ENCODE peak calls at places on chromosomes 4 and X, in six cellular contexts. Y is A549, K is breast epithelium, D is cardiac muscle cell, A is OCI-LY7, L is left lung. F is an unnamed sample. For H3K4me1, the result is how much of the 10 kb centered on the place peaks cover.

GRCh38 chrX:13110427-13111324 is 66.3 kb upstream of the FAM9C start:
- DNase-seq in K (no peak), Y (peak), A (no peak), D (no peak), L (no peak), F (no peak)

GRCh38 chr4:24470681-24471622 is 113.4 kb downstream of the DHX15 start:
- DNase-seq in L (peak), K (no peak), D (peak), Y (no peak), A (no peak), F (peak)

GRCh38 chr4:14700544-14700943 is 301.7 kb upstream of the CPEB2 start:
- DNase-seq in Y (no peak), K (no peak), D (no peak), L (no peak), A (no peak), F (no peak)

GRCh38 chr4:48796191-48796926 is 16.3 kb upstream of the FRYL start:
- DNase-seq in A (no peak), L (no peak), D (no peak), Y (no peak), K (no peak), F (no peak)

GRCh38 chr4:16659120-16659519 is 239.3 kb downstream of the LDB2 start:
- DNase-seq in K (no peak), L (no peak), A (no peak), D (no peak), Y (no peak), F (no peak)

GRCh38 chr4:71198958-71199357 is 139.9 kb upstream of the SLC4A4 start:
- DNase-seq in A (no peak), K (no peak), L (no peak), Y (no peak), D (no peak), F (no peak)

GRCh38 chrX:71612256-71612655 is 6.1 kb downstream of the CXCR3 start:
- DNase-seq in L (no peak), Y (no peak), K (no peak), D (no peak), A (no peak), F (no peak)

GRCh38 chr4:6633091-6633906 is 7.2 kb upstream of the MRFAP1 start:
- DNase-seq in Y (no peak), A (peak), D (no peak), K (no peak), L (no peak), F (peak)

GRCh38 chrX:74232859-74233258 is 71.1 kb upstream of the ZCCHC13 start:
- DNase-seq in L (no peak), A (no peak), Y (no peak), K (no peak), D (no peak), F (no peak)

GRCh38 chr4:94507281-94507680 is 55.5 kb downstream of the PDLIM5 start:
- DNase-seq in Y (no peak), K (no peak), A (no peak), L (no peak), D (no peak), F (no peak)

GRCh38 chr4:70722199-70722791 is 531 bp downstream of the RUFY3 start:
- DNase-seq in A (no peak), Y (no peak), K (no peak), L (no peak), D (no peak), F (no peak)

GRCh38 chr4:113447695-113448265 is 313.8 kb downstream of the CAMK2D start:
- DNase-seq in K (no peak), D (no peak), L (peak), A (no peak), Y (no peak), F (no peak)

GRCh38 chr4:117900832-117901231 is 133.5 kb upstream of the NDST3 start:
- DNase-seq in Y (no peak), K (no peak), A (no peak), L (no peak), D (peak), F (no peak)

GRCh38 chrX:154793084-154793483 is 12.2 kb downstream of the MPP1 start:
- DNase-seq in K (no peak), A (no peak), Y (no peak), L (no peak), D (no peak), F (no peak)

DNA sequence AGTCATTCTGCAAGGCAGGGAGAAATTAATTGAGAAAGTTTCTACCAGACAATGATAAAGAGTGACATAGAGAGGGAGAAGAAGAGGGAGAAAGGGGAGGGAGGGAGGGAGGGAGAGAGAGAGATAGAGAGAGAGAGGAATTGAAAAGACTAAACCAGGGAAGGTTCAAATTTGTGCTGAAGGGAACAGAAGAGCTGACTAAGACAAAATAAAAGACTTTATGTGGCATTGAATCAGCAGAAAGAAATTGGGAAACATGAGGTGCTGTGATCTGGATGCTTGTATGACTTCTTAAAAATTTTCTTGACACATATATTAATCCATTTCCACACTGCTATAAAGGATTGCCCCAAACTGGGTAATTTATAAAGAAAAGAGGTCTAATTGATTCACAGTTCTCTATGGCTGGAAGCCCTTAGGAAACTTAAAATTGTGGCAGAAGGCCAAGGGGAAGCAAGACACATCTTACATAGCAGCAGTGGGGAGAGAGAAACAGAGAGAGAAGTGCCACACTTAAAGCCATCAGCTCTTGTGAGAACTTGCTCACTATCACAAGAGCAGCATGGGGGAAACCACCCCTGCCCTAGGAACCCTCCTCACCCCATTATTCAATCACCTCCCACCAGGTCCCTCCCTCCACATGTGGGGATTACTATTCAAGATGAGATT is 13.5 kb upstream of the CXCL6 start:
- DNase-seq in Y (no peak), L (no peak), D (no peak), A (no peak), K (no peak), F (no peak)
- H3K4me1 ChIP-seq in Y (under half), L (under half), D (under half), A (under half), K (under half), F (under half)

GRCh38 chr4:8142556-8142955 is 16.1 kb downstream of the ABLIM2 start:
- DNase-seq in Y (no peak), D (no peak), A (no peak), L (no peak), K (no peak), F (no peak)
- H3K4me1 ChIP-seq in Y (under half), D (under half), A (under half), L (under half), K (under half), F (under half)

GRCh38 chr4:147791341-147791740 is 59.5 kb downstream of the ARHGAP10 start:
- DNase-seq in D (no peak), Y (no peak), K (no peak), L (no peak), A (no peak), F (no peak)
- H3K4me1 ChIP-seq in D (under half), Y (under half), K (under half), L (under half), A (under half), F (under half)

GRCh38 chr4:86940920-86941460 is 6.2 kb downstream of the AFF1 start:
- DNase-seq in L (no peak), K (no peak), Y (no peak), D (no peak), A (no peak), F (no peak)

GRCh38 chr4:86939123-86939522 is 4.3 kb downstream of the AFF1 start:
- DNase-seq in D (no peak), L (no peak), Y (no peak), A (peak), K (no peak), F (no peak)

GRCh38 chr4:86942185-86942666 is 7.4 kb downstream of the AFF1 start:
- DNase-seq in K (no peak), D (no peak), L (no peak), Y (peak), A (no peak), F (no peak)

GRCh38 chr4:86940176-86940575 is 5.4 kb downstream of the AFF1 start:
- DNase-seq in D (no peak), L (no peak), A (no peak), Y (no peak), K (no peak), F (no peak)

GRCh38 chr4:86939737-86940141 is 4.9 kb downstream of the AFF1 start:
- DNase-seq in Y (no peak), D (no peak), K (no peak), A (peak), L (no peak), F (no peak)
- H3K4me1 ChIP-seq in Y (half or more), D (under half), K (under half), A (half or more), L (under half), F (half or more)

F was measured in pancreas.